ENCODE peak calls at places on chromosomes 13 and 19, in nine cellular contexts. One of them, this sample, is unnamed.

GRCh38 chr13:27923794-27924528 is 4.2 kb downstream of the PDX1 start:
- DNase-seq in stimulated activated CD8-positive, alpha-beta memory T cell treated with anti-CD3 and anti-CD28 coated beads, Interleukin-15, amount 100 ng/mL, for 24 hours: no peak
- DNase-seq in HT-29: no peak
- DNase-seq in GM06990: no peak
- DNase-seq in stimulated activated CD4-positive, alpha-beta T cell treated with anti-CD3 and anti-CD28 coated beads, Interleukin-1b, Interleukin-23, amount 100 ng/mL, for 24 hours: no peak
- DNase-seq in progenitor cell of endocrine pancreas: peak
- DNase-seq in GOT3: no peak
- DNase-seq in cardiac fibroblast: no peak
- DNase-seq in putamen: no peak
- DNase-seq in this sample: no peak

GRCh38 chr13:95516492-95516891 is 36.0 kb upstream of the CLDN10 start:
- DNase-seq in stimulated activated CD8-positive, alpha-beta memory T cell treated with anti-CD3 and anti-CD28 coated beads, Interleukin-15, amount 100 ng/mL, for 24 hours: no peak
- DNase-seq in HT-29: no peak
- DNase-seq in GM06990: no peak
- DNase-seq in stimulated activated CD4-positive, alpha-beta T cell treated with anti-CD3 and anti-CD28 coated beads, Interleukin-1b, Interleukin-23, amount 100 ng/mL, for 24 hours: no peak
- DNase-seq in progenitor cell of endocrine pancreas: no peak
- DNase-seq in GOT3: no peak
- DNase-seq in cardiac fibroblast: no peak
- DNase-seq in putamen: no peak
- DNase-seq in this sample: no peak

GRCh38 chr19:52453324-52454094 is at the start of gene ZNF578:
- DNase-seq in stimulated activated CD8-positive, alpha-beta memory T cell treated with anti-CD3 and anti-CD28 coated beads, Interleukin-15, amount 100 ng/mL, for 24 hours: peak
- DNase-seq in HT-29: no peak
- DNase-seq in GM06990: no peak
- DNase-seq in stimulated activated CD4-positive, alpha-beta T cell treated with anti-CD3 and anti-CD28 coated beads, Interleukin-1b, Interleukin-23, amount 100 ng/mL, for 24 hours: peak
- DNase-seq in progenitor cell of endocrine pancreas: no peak
- DNase-seq in GOT3: no peak
- DNase-seq in cardiac fibroblast: peak
- DNase-seq in putamen: peak
- DNase-seq in this sample: peak

GRCh38 chr13:51619614-51620013 is 35.4 kb downstream of the WDFY2 start:
- DNase-seq in stimulated activated CD8-positive, alpha-beta memory T cell treated with anti-CD3 and anti-CD28 coated beads, Interleukin-15, amount 100 ng/mL, for 24 hours: no peak
- DNase-seq in HT-29: no peak
- DNase-seq in GM06990: no peak
- DNase-seq in stimulated activated CD4-positive, alpha-beta T cell treated with anti-CD3 and anti-CD28 coated beads, Interleukin-1b, Interleukin-23, amount 100 ng/mL, for 24 hours: no peak
- DNase-seq in progenitor cell of endocrine pancreas: no peak
- DNase-seq in GOT3: no peak
- DNase-seq in cardiac fibroblast: peak
- DNase-seq in putamen: no peak
- DNase-seq in this sample: no peak

GRCh38 chr13:92761710-92762109 is 464.9 kb upstream of the GPC6 start:
- DNase-seq in stimulated activated CD8-positive, alpha-beta memory T cell treated with anti-CD3 and anti-CD28 coated beads, Interleukin-15, amount 100 ng/mL, for 24 hours: no peak
- DNase-seq in HT-29: no peak
- DNase-seq in GM06990: no peak
- DNase-seq in stimulated activated CD4-positive, alpha-beta T cell treated with anti-CD3 and anti-CD28 coated beads, Interleukin-1b, Interleukin-23, amount 100 ng/mL, for 24 hours: no peak
- DNase-seq in progenitor cell of endocrine pancreas: no peak
- DNase-seq in GOT3: no peak
- DNase-seq in cardiac fibroblast: no peak
- DNase-seq in putamen: no peak
- DNase-seq in this sample: no peak

GRCh38 chr19:44587863-44588752 is 25.3 kb upstream of the IGSF23 start:
- DNase-seq in stimulated activated CD8-positive, alpha-beta memory T cell treated with anti-CD3 and anti-CD28 coated beads, Interleukin-15, amount 100 ng/mL, for 24 hours: no peak
- DNase-seq in HT-29: peak
- DNase-seq in GM06990: no peak
- DNase-seq in stimulated activated CD4-positive, alpha-beta T cell treated with anti-CD3 and anti-CD28 coated beads, Interleukin-1b, Interleukin-23, amount 100 ng/mL, for 24 hours: peak
- DNase-seq in progenitor cell of endocrine pancreas: no peak
- DNase-seq in GOT3: peak
- DNase-seq in cardiac fibroblast: peak
- DNase-seq in putamen: peak
- DNase-seq in this sample: no peak

GRCh38 chr19:9839415-9839814 is 4.3 kb downstream of the PIN1 start:
- DNase-seq in stimulated activated CD8-positive, alpha-beta memory T cell treated with anti-CD3 and anti-CD28 coated beads, Interleukin-15, amount 100 ng/mL, for 24 hours: no peak
- DNase-seq in HT-29: no peak
- DNase-seq in GM06990: no peak
- DNase-seq in stimulated activated CD4-positive, alpha-beta T cell treated with anti-CD3 and anti-CD28 coated beads, Interleukin-1b, Interleukin-23, amount 100 ng/mL, for 24 hours: no peak
- DNase-seq in progenitor cell of endocrine pancreas: no peak
- DNase-seq in GOT3: no peak
- DNase-seq in cardiac fibroblast: peak
- DNase-seq in putamen: no peak
- DNase-seq in this sample: no peak

GRCh38 chr19:46211201-46211881 is 18.2 kb upstream of the IGFL1 start:
- DNase-seq in stimulated activated CD8-positive, alpha-beta memory T cell treated with anti-CD3 and anti-CD28 coated beads, Interleukin-15, amount 100 ng/mL, for 24 hours: no peak
- DNase-seq in HT-29: peak
- DNase-seq in GM06990: no peak
- DNase-seq in stimulated activated CD4-positive, alpha-beta T cell treated with anti-CD3 and anti-CD28 coated beads, Interleukin-1b, Interleukin-23, amount 100 ng/mL, for 24 hours: no peak
- DNase-seq in progenitor cell of endocrine pancreas: no peak
- DNase-seq in GOT3: no peak
- DNase-seq in cardiac fibroblast: peak
- DNase-seq in putamen: no peak
- DNase-seq in this sample: no peak

GRCh38 chr19:38492147-38492813 is 58.8 kb downstream of the RYR1 start:
- DNase-seq in stimulated activated CD8-positive, alpha-beta memory T cell treated with anti-CD3 and anti-CD28 coated beads, Interleukin-15, amount 100 ng/mL, for 24 hours: no peak
- DNase-seq in HT-29: no peak
- DNase-seq in GM06990: no peak
- DNase-seq in stimulated activated CD4-positive, alpha-beta T cell treated with anti-CD3 and anti-CD28 coated beads, Interleukin-1b, Interleukin-23, amount 100 ng/mL, for 24 hours: no peak
- DNase-seq in progenitor cell of endocrine pancreas: no peak
- DNase-seq in GOT3: no peak
- DNase-seq in cardiac fibroblast: no peak
- DNase-seq in putamen: no peak
- DNase-seq in this sample: no peak

GRCh38 chr19:55273978-55274707 is 5.8 kb downstream of the HSPBP1 start:
- DNase-seq in stimulated activated CD8-positive, alpha-beta memory T cell treated with anti-CD3 and anti-CD28 coated beads, Interleukin-15, amount 100 ng/mL, for 24 hours: no peak
- DNase-seq in HT-29: no peak
- DNase-seq in GM06990: no peak
- DNase-seq in stimulated activated CD4-positive, alpha-beta T cell treated with anti-CD3 and anti-CD28 coated beads, Interleukin-1b, Interleukin-23, amount 100 ng/mL, for 24 hours: no peak
- DNase-seq in progenitor cell of endocrine pancreas: no peak
- DNase-seq in GOT3: no peak
- DNase-seq in cardiac fibroblast: no peak
- DNase-seq in putamen: no peak
- DNase-seq in this sample: no peak

GRCh38 chr19:40709817-40710216 is 6.9 kb downstream of the COQ8B start:
- DNase-seq in stimulated activated CD8-positive, alpha-beta memory T cell treated with anti-CD3 and anti-CD28 coated beads, Interleukin-15, amount 100 ng/mL, for 24 hours: no peak
- DNase-seq in HT-29: no peak
- DNase-seq in GM06990: no peak
- DNase-seq in stimulated activated CD4-positive, alpha-beta T cell treated with anti-CD3 and anti-CD28 coated beads, Interleukin-1b, Interleukin-23, amount 100 ng/mL, for 24 hours: no peak
- DNase-seq in progenitor cell of endocrine pancreas: no peak
- DNase-seq in GOT3: no peak
- DNase-seq in cardiac fibroblast: no peak
- DNase-seq in putamen: no peak
- DNase-seq in this sample: no peak

GRCh38 chr13:32473650-32474049 is 45.7 kb upstream of the N4BP2L1 start:
- DNase-seq in stimulated activated CD8-positive, alpha-beta memory T cell treated with anti-CD3 and anti-CD28 coated beads, Interleukin-15, amount 100 ng/mL, for 24 hours: no peak
- DNase-seq in HT-29: no peak
- DNase-seq in GM06990: no peak
- DNase-seq in stimulated activated CD4-positive, alpha-beta T cell treated with anti-CD3 and anti-CD28 coated beads, Interleukin-1b, Interleukin-23, amount 100 ng/mL, for 24 hours: no peak
- DNase-seq in progenitor cell of endocrine pancreas: no peak
- DNase-seq in GOT3: no peak
- DNase-seq in cardiac fibroblast: no peak
- DNase-seq in putamen: no peak
- DNase-seq in this sample: no peak

GRCh38 chr13:42807866-42808265 is 26.5 kb downstream of the FAM216B start:
- DNase-seq in stimulated activated CD8-positive, alpha-beta memory T cell treated with anti-CD3 and anti-CD28 coated beads, Interleukin-15, amount 100 ng/mL, for 24 hours: no peak
- DNase-seq in HT-29: no peak
- DNase-seq in GM06990: no peak
- DNase-seq in stimulated activated CD4-positive, alpha-beta T cell treated with anti-CD3 and anti-CD28 coated beads, Interleukin-1b, Interleukin-23, amount 100 ng/mL, for 24 hours: no peak
- DNase-seq in progenitor cell of endocrine pancreas: no peak
- DNase-seq in GOT3: no peak
- DNase-seq in cardiac fibroblast: peak
- DNase-seq in putamen: no peak
- DNase-seq in this sample: no peak

GRCh38 chr13:59111711-59112110 is 1052.0 kb downstream of the DIAPH3 start:
- DNase-seq in stimulated activated CD8-positive, alpha-beta memory T cell treated with anti-CD3 and anti-CD28 coated beads, Interleukin-15, amount 100 ng/mL, for 24 hours: no peak
- DNase-seq in HT-29: no peak
- DNase-seq in GM06990: no peak
- DNase-seq in stimulated activated CD4-positive, alpha-beta T cell treated with anti-CD3 and anti-CD28 coated beads, Interleukin-1b, Interleukin-23, amount 100 ng/mL, for 24 hours: no peak
- DNase-seq in progenitor cell of endocrine pancreas: no peak
- DNase-seq in GOT3: no peak
- DNase-seq in cardiac fibroblast: peak
- DNase-seq in putamen: no peak
- DNase-seq in this sample: no peak

GRCh38 chr13:67281476-67281875 is 51.3 kb upstream of the PCDH9 start:
- DNase-seq in stimulated activated CD8-positive, alpha-beta memory T cell treated with anti-CD3 and anti-CD28 coated beads, Interleukin-15, amount 100 ng/mL, for 24 hours: no peak
- DNase-seq in HT-29: no peak
- DNase-seq in GM06990: no peak
- DNase-seq in stimulated activated CD4-positive, alpha-beta T cell treated with anti-CD3 and anti-CD28 coated beads, Interleukin-1b, Interleukin-23, amount 100 ng/mL, for 24 hours: no peak
- DNase-seq in progenitor cell of endocrine pancreas: no peak
- DNase-seq in GOT3: no peak
- DNase-seq in cardiac fibroblast: no peak
- DNase-seq in putamen: no peak
- DNase-seq in this sample: no peak

GRCh38 chr13:50829896-50830295 is 13.6 kb downstream of the DLEU7 start:
- DNase-seq in stimulated activated CD8-positive, alpha-beta memory T cell treated with anti-CD3 and anti-CD28 coated beads, Interleukin-15, amount 100 ng/mL, for 24 hours: no peak
- DNase-seq in HT-29: no peak
- DNase-seq in GM06990: no peak
- DNase-seq in stimulated activated CD4-positive, alpha-beta T cell treated with anti-CD3 and anti-CD28 coated beads, Interleukin-1b, Interleukin-23, amount 100 ng/mL, for 24 hours: no peak
- DNase-seq in progenitor cell of endocrine pancreas: no peak
- DNase-seq in GOT3: no peak
- DNase-seq in cardiac fibroblast: peak
- DNase-seq in putamen: no peak
- DNase-seq in this sample: no peak

GRCh38 chr13:43284162-43284561 is 260.8 kb downstream of the DNAJC15 start:
- DNase-seq in stimulated activated CD8-positive, alpha-beta memory T cell treated with anti-CD3 and anti-CD28 coated beads, Interleukin-15, amount 100 ng/mL, for 24 hours: no peak
- DNase-seq in HT-29: no peak
- DNase-seq in GM06990: no peak
- DNase-seq in stimulated activated CD4-positive, alpha-beta T cell treated with anti-CD3 and anti-CD28 coated beads, Interleukin-1b, Interleukin-23, amount 100 ng/mL, for 24 hours: no peak
- DNase-seq in progenitor cell of endocrine pancreas: no peak
- DNase-seq in GOT3: no peak
- DNase-seq in cardiac fibroblast: peak
- DNase-seq in putamen: no peak
- DNase-seq in this sample: no peak

GRCh38 chr19:48113190-48113917 is 2.7 kb upstream of the PLA2G4C start:
- DNase-seq in stimulated activated CD8-positive, alpha-beta memory T cell treated with anti-CD3 and anti-CD28 coated beads, Interleukin-15, amount 100 ng/mL, for 24 hours: no peak
- DNase-seq in HT-29: no peak
- DNase-seq in GM06990: no peak
- DNase-seq in stimulated activated CD4-positive, alpha-beta T cell treated with anti-CD3 and anti-CD28 coated beads, Interleukin-1b, Interleukin-23, amount 100 ng/mL, for 24 hours: no peak
- DNase-seq in progenitor cell of endocrine pancreas: no peak
- DNase-seq in GOT3: no peak
- DNase-seq in cardiac fibroblast: peak
- DNase-seq in putamen: no peak
- DNase-seq in this sample: no peak

GRCh38 chr19:33347300-33347699 is 26.2 kb upstream of the CEBPG start:
- DNase-seq in stimulated activated CD8-positive, alpha-beta memory T cell treated with anti-CD3 and anti-CD28 coated beads, Interleukin-15, amount 100 ng/mL, for 24 hours: no peak
- DNase-seq in HT-29: no peak
- DNase-seq in GM06990: no peak
- DNase-seq in stimulated activated CD4-positive, alpha-beta T cell treated with anti-CD3 and anti-CD28 coated beads, Interleukin-1b, Interleukin-23, amount 100 ng/mL, for 24 hours: no peak
- DNase-seq in progenitor cell of endocrine pancreas: no peak
- DNase-seq in GOT3: no peak
- DNase-seq in cardiac fibroblast: no peak
- DNase-seq in putamen: no peak
- DNase-seq in this sample: no peak

GRCh38 chr13:49220856-49221614 is 897 bp downstream of the MLNR start:
- DNase-seq in stimulated activated CD8-positive, alpha-beta memory T cell treated with anti-CD3 and anti-CD28 coated beads, Interleukin-15, amount 100 ng/mL, for 24 hours: no peak
- DNase-seq in HT-29: no peak
- DNase-seq in GM06990: no peak
- DNase-seq in stimulated activated CD4-positive, alpha-beta T cell treated with anti-CD3 and anti-CD28 coated beads, Interleukin-1b, Interleukin-23, amount 100 ng/mL, for 24 hours: no peak
- DNase-seq in progenitor cell of endocrine pancreas: no peak
- DNase-seq in GOT3: no peak
- DNase-seq in cardiac fibroblast: peak
- DNase-seq in putamen: no peak
- DNase-seq in this sample: no peak

GRCh38 chr19:11176466-11177193 is 20.7 kb downstream of the KANK2 start:
- DNase-seq in stimulated activated CD8-positive, alpha-beta memory T cell treated with anti-CD3 and anti-CD28 coated beads, Interleukin-15, amount 100 ng/mL, for 24 hours: no peak
- DNase-seq in HT-29: no peak
- DNase-seq in GM06990: no peak
- DNase-seq in stimulated activated CD4-positive, alpha-beta T cell treated with anti-CD3 and anti-CD28 coated beads, Interleukin-1b, Interleukin-23, amount 100 ng/mL, for 24 hours: no peak
- DNase-seq in progenitor cell of endocrine pancreas: no peak
- DNase-seq in GOT3: no peak
- DNase-seq in cardiac fibroblast: no peak
- DNase-seq in putamen: no peak
- DNase-seq in this sample: no peak

GRCh38 chr13:91211548-91211947 is 135.9 kb upstream of the MIR17HG start:
- DNase-seq in stimulated activated CD8-positive, alpha-beta memory T cell treated with anti-CD3 and anti-CD28 coated beads, Interleukin-15, amount 100 ng/mL, for 24 hours: no peak
- DNase-seq in HT-29: no peak
- DNase-seq in GM06990: no peak
- DNase-seq in stimulated activated CD4-positive, alpha-beta T cell treated with anti-CD3 and anti-CD28 coated beads, Interleukin-1b, Interleukin-23, amount 100 ng/mL, for 24 hours: no peak
- DNase-seq in progenitor cell of endocrine pancreas: no peak
- DNase-seq in GOT3: no peak
- DNase-seq in cardiac fibroblast: no peak
- DNase-seq in putamen: no peak
- DNase-seq in this sample: no peak

GRCh38 chr19:46906221-46906620 is 45.4 kb downstream of the ARHGAP35 start:
- DNase-seq in stimulated activated CD8-positive, alpha-beta memory T cell treated with anti-CD3 and anti-CD28 coated beads, Interleukin-15, amount 100 ng/mL, for 24 hours: no peak
- DNase-seq in HT-29: no peak
- DNase-seq in GM06990: no peak
- DNase-seq in stimulated activated CD4-positive, alpha-beta T cell treated with anti-CD3 and anti-CD28 coated beads, Interleukin-1b, Interleukin-23, amount 100 ng/mL, for 24 hours: no peak
- DNase-seq in progenitor cell of endocrine pancreas: no peak
- DNase-seq in GOT3: no peak
- DNase-seq in cardiac fibroblast: no peak
- DNase-seq in putamen: no peak
- DNase-seq in this sample: no peak

GRCh38 chr19:38975861-38976271 is 324 bp upstream of the FBXO17 start:
- DNase-seq in stimulated activated CD8-positive, alpha-beta memory T cell treated with anti-CD3 and anti-CD28 coated beads, Interleukin-15, amount 100 ng/mL, for 24 hours: no peak
- DNase-seq in HT-29: no peak
- DNase-seq in GM06990: no peak
- DNase-seq in stimulated activated CD4-positive, alpha-beta T cell treated with anti-CD3 and anti-CD28 coated beads, Interleukin-1b, Interleukin-23, amount 100 ng/mL, for 24 hours: no peak
- DNase-seq in progenitor cell of endocrine pancreas: no peak
- DNase-seq in GOT3: no peak
- DNase-seq in cardiac fibroblast: peak
- DNase-seq in putamen: peak
- DNase-seq in this sample: no peak

GRCh38 chr19:18593367-18594095 is 4.9 kb downstream of the REX1BD start:
- DNase-seq in stimulated activated CD8-positive, alpha-beta memory T cell treated with anti-CD3 and anti-CD28 coated beads, Interleukin-15, amount 100 ng/mL, for 24 hours: no peak
- DNase-seq in HT-29: peak
- DNase-seq in GM06990: no peak
- DNase-seq in stimulated activated CD4-positive, alpha-beta T cell treated with anti-CD3 and anti-CD28 coated beads, Interleukin-1b, Interleukin-23, amount 100 ng/mL, for 24 hours: no peak
- DNase-seq in progenitor cell of endocrine pancreas: no peak
- DNase-seq in GOT3: no peak
- DNase-seq in cardiac fibroblast: no peak
- DNase-seq in putamen: no peak
- DNase-seq in this sample: no peak

GRCh38 chr19:13398780-13399726 is 107.2 kb downstream of the CACNA1A start:
- DNase-seq in stimulated activated CD8-positive, alpha-beta memory T cell treated with anti-CD3 and anti-CD28 coated beads, Interleukin-15, amount 100 ng/mL, for 24 hours: no peak
- DNase-seq in HT-29: no peak
- DNase-seq in GM06990: no peak
- DNase-seq in stimulated activated CD4-positive, alpha-beta T cell treated with anti-CD3 and anti-CD28 coated beads, Interleukin-1b, Interleukin-23, amount 100 ng/mL, for 24 hours: no peak
- DNase-seq in progenitor cell of endocrine pancreas: no peak
- DNase-seq in GOT3: peak
- DNase-seq in cardiac fibroblast: peak
- DNase-seq in putamen: peak
- DNase-seq in this sample: peak

GRCh38 chr13:50798923-50799322 is 44.6 kb downstream of the DLEU7 start:
- DNase-seq in stimulated activated CD8-positive, alpha-beta memory T cell treated with anti-CD3 and anti-CD28 coated beads, Interleukin-15, amount 100 ng/mL, for 24 hours: no peak
- DNase-seq in HT-29: no peak
- DNase-seq in GM06990: no peak
- DNase-seq in stimulated activated CD4-positive, alpha-beta T cell treated with anti-CD3 and anti-CD28 coated beads, Interleukin-1b, Interleukin-23, amount 100 ng/mL, for 24 hours: no peak
- DNase-seq in progenitor cell of endocrine pancreas: no peak
- DNase-seq in GOT3: no peak
- DNase-seq in cardiac fibroblast: no peak
- DNase-seq in putamen: no peak
- DNase-seq in this sample: no peak

GRCh38 chr13:51534075-51534817 is 50.0 kb upstream of the WDFY2 start:
- DNase-seq in stimulated activated CD8-positive, alpha-beta memory T cell treated with anti-CD3 and anti-CD28 coated beads, Interleukin-15, amount 100 ng/mL, for 24 hours: no peak
- DNase-seq in HT-29: peak
- DNase-seq in GM06990: peak
- DNase-seq in stimulated activated CD4-positive, alpha-beta T cell treated with anti-CD3 and anti-CD28 coated beads, Interleukin-1b, Interleukin-23, amount 100 ng/mL, for 24 hours: no peak
- DNase-seq in progenitor cell of endocrine pancreas: no peak
- DNase-seq in GOT3: no peak
- DNase-seq in cardiac fibroblast: no peak
- DNase-seq in putamen: peak
- DNase-seq in this sample: peak

GRCh38 chr19:34150558-34150957 is 21.7 kb upstream of the LSM14A start:
- DNase-seq in stimulated activated CD8-positive, alpha-beta memory T cell treated with anti-CD3 and anti-CD28 coated beads, Interleukin-15, amount 100 ng/mL, for 24 hours: no peak
- DNase-seq in HT-29: no peak
- DNase-seq in GM06990: no peak
- DNase-seq in stimulated activated CD4-positive, alpha-beta T cell treated with anti-CD3 and anti-CD28 coated beads, Interleukin-1b, Interleukin-23, amount 100 ng/mL, for 24 hours: no peak
- DNase-seq in progenitor cell of endocrine pancreas: no peak
- DNase-seq in GOT3: no peak
- DNase-seq in cardiac fibroblast: no peak
- DNase-seq in putamen: no peak
- DNase-seq in this sample: no peak

GRCh38 chr19:5718032-5718578 is 1.8 kb downstream of the LONP1 start:
- DNase-seq in stimulated activated CD8-positive, alpha-beta memory T cell treated with anti-CD3 and anti-CD28 coated beads, Interleukin-15, amount 100 ng/mL, for 24 hours: no peak
- DNase-seq in HT-29: no peak
- DNase-seq in GM06990: no peak
- DNase-seq in stimulated activated CD4-positive, alpha-beta T cell treated with anti-CD3 and anti-CD28 coated beads, Interleukin-1b, Interleukin-23, amount 100 ng/mL, for 24 hours: peak
- DNase-seq in progenitor cell of endocrine pancreas: no peak
- DNase-seq in GOT3: no peak
- DNase-seq in cardiac fibroblast: no peak
- DNase-seq in putamen: no peak
- DNase-seq in this sample: no peak

GRCh38 chr13:51782026-51782710 is 21.8 kb downstream of the DHRS12 start:
- DNase-seq in stimulated activated CD8-positive, alpha-beta memory T cell treated with anti-CD3 and anti-CD28 coated beads, Interleukin-15, amount 100 ng/mL, for 24 hours: no peak
- DNase-seq in HT-29: no peak
- DNase-seq in GM06990: no peak
- DNase-seq in stimulated activated CD4-positive, alpha-beta T cell treated with anti-CD3 and anti-CD28 coated beads, Interleukin-1b, Interleukin-23, amount 100 ng/mL, for 24 hours: no peak
- DNase-seq in progenitor cell of endocrine pancreas: no peak
- DNase-seq in GOT3: no peak
- DNase-seq in cardiac fibroblast: no peak
- DNase-seq in putamen: no peak
- DNase-seq in this sample: no peak